ENCODE peak calls at places on chromosomes 3 and 15, in five cellular contexts. L is hepatocyte, J is neuronal stem cell, T is GM23338, E is IMR-90. W is an unnamed sample.

GRCh38 chr15:49589030-49589429 is 31.6 kb downstream of the FAM227B start:
- DNase-seq in L (no peak), J (no peak), T (no peak), E (peak), W (no peak)

GRCh38 chr3:73314182-73314951 is 252.9 kb downstream of the EBLN2 start:
- DNase-seq in L (no peak), J (no peak), T (no peak), E (no peak), W (no peak)

GRCh38 chr15:31313223-31313622 is 13.4 kb upstream of the KLF13 start:
- DNase-seq in L (no peak), J (no peak), T (no peak), E (no peak), W (no peak)

GRCh38 chr3:10238330-10238995 is 9.8 kb upstream of the TATDN2 start:
- DNase-seq in L (no peak), J (no peak), T (no peak), E (no peak), W (no peak)

GRCh38 chr15:80450811-80451321 is 46.7 kb downstream of the ARNT2 start:
- DNase-seq in L (no peak), J (no peak), T (peak), E (no peak), W (no peak)

GRCh38 chr3:149174901-149175300 is 45.5 kb downstream of the HPS3 start:
- DNase-seq in L (no peak), J (no peak), T (no peak), E (no peak), W (no peak)

GRCh38 chr3:66778107-66778506 is 220.0 kb upstream of the KBTBD8 start:
- DNase-seq in L (no peak), J (no peak), T (peak), E (no peak), W (no peak)

GRCh38 chr3:51646091-51646490 is 25.0 kb upstream of the TEX264 start:
- DNase-seq in L (no peak), J (no peak), T (no peak), E (peak), W (no peak)

GRCh38 chr3:112302881-112303761 is 9.1 kb upstream of the SLC9C1 start:
- DNase-seq in L (peak), J (peak), T (peak), E (peak), W (no peak)
- H2AFZ ChIP-seq in L (peak), J (peak), T (no peak), E (peak), W (no peak)

DNA sequence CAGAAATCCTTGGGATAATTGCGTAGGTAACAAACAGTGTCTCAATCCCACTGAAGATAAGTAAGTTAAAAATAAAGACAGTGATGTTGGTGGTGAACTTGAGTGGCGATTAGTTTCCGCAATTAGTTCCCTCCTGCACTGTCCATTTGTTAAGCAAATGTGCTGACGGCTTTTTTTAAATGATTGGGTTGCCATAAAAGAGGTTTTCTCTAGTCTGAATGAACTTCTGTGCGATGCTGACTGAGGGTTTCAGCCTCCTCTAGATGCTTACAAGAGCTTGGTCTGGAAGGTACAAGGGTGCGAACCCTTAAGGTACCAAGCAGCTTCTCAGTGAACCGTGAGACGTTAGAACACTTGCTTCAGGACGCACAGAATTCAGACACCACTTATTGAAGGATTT is 746 bp downstream of the MCTP2 start:
- DNase-seq in L (peak), J (no peak), T (peak), E (no peak), W (no peak)
- H2AFZ ChIP-seq in L (peak), J (peak), T (peak), E (peak), W (peak)

GRCh38 chr3:6844723-6845122 is 16.2 kb upstream of the GRM7 start:
- DNase-seq in L (no peak), J (no peak), T (no peak), E (no peak), W (no peak)
- H2AFZ ChIP-seq in L (no peak), J (no peak), T (no peak), E (no peak), W (no peak)

GRCh38 chr15:66369773-66370651 is 13.5 kb upstream of the TIPIN start:
- DNase-seq in L (no peak), J (no peak), T (peak), E (peak), W (peak)
- H2AFZ ChIP-seq in L (peak), J (peak), T (peak), E (peak), W (peak)

DNA sequence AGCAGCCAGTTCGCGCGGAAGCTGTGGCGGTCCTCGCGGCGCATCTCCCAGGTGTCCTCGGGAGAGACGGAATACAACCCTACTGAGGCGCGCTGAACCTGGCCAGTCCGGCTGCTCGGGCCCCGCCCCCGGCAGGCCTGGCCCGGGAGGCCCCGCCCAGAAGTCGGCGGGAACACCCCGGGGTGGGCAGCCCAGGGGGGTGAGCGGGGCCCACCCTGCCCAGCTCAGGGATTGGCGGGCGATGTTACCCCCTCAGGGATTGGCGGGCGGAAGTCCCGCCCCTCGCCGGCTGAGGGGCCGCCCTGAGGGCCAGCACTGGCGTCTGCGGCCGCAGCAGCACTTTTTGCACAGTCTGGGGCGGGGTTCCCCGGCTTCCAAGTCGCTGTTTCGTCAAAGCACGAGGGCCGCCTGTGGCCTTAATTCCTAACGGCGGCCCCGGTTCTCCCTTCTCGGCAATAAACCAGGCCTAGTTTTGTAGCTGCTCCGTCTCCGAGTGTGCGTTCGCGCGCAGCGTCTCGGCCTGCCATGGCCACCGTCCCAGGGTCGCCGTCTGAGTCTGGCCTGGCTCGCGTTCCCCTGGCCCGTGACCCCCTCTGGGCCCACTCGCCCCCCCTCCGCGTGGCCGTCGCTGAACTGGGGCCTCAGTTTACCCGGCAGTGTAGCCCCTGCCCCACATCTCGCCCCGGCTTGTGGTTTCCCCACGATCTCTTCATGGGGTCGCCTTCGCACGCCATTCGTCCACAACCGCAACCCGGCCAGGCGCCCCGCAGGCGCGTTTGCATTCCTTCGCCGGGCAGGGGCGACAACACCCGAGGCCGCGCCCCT is 30.0 kb downstream of the NBEAL2 start:
- DNase-seq in L (peak), J (peak), T (peak), E (peak), W (no peak)
- H2AFZ ChIP-seq in L (peak), J (no peak), T (peak), E (peak), W (no peak)

GRCh38 chr15:100911086-100911485 is 8.1 kb upstream of the LRRK1 start:
- DNase-seq in L (no peak), J (no peak), T (no peak), E (no peak), W (no peak)

GRCh38 chr15:100918034-100918689 is 995 bp upstream of the LRRK1 start:
- DNase-seq in L (peak), J (peak), T (peak), E (peak), W (no peak)

GRCh38 chr15:100913961-100914360 is 5.2 kb upstream of the LRRK1 start:
- DNase-seq in L (no peak), J (no peak), T (no peak), E (no peak), W (no peak)

GRCh38 chr15:100918690-100919480 is at the start of gene LRRK1:
- DNase-seq in L (peak), J (no peak), T (peak), E (peak), W (no peak)

DNA sequence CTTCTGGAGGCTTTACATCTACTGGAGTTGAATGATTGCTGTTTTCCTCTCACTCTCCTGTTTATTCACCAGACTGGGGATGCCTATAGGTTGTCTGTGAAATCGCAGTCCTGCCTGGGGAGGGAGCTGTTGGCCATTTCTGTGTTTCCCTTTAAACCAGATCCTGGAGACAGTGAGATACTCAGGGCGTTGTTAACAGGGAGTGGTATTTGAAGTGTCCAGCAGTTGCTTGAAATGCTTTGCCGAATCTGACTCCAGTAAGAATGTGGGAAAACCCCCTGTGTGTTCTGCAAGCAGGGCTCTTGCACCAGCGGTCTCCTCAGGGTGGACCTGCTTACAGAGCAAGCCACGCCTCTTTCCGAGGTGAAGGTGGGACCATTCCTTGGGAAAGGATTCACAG is 4.3 kb upstream of the LRRK1 start:
- DNase-seq in L (no peak), J (no peak), T (peak), E (peak), W (no peak)
- H2AFZ ChIP-seq in L (no peak), J (no peak), T (no peak), E (no peak), W (no peak)

DNA sequence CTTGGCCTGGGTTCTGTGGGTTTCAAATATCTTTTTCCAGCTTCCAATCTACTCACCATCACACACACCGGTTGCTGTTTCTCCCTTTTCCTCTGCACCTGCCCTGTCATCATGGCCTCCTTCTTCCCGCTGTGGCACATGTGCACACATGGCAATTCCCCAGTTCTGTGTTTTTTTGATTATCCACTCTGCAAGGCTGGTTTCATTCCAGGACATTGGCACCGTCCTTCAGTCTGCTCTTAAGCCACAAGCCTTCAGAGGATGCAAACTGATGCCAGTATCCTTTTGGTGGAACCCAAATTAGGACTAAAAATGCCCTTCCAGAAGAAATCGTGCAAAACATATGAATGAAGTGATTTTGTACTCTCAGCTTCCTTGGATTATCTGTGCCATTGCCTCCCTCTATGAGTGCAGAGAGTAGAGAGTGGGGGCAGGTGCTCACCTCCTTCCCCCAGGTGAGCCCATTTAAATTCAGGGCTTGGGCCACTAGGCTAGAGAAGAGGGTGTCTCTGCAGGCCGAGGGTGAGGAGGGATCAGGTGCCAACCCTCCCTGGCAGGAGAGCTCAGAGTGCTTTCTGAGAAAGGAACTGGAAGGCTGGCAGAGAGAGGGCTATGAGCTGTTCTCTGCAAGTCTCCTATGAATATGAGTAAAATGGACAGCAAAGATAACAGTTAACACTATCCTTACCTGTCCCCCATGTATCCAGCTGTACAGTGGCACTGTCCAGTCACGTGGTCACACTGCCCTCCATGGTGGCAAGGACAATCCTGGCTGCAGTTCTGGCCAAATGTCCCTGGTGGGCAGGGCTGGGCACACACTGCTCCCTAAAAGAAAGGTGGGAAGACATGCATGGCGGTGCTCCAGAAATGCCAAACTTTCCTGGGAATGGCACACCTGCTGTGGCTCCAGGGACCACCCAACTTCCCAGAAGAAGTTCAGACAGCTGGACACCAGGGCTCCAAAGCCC is 100.9 kb downstream of the RAB11A start:
- DNase-seq in L (no peak), J (no peak), T (no peak), E (no peak), W (no peak)
- H2AFZ ChIP-seq in L (no peak), J (no peak), T (no peak), E (no peak), W (no peak)

GRCh38 chr3:182455011-182455410 is 338.3 kb upstream of the ATP11B start:
- DNase-seq in L (no peak), J (no peak), T (no peak), E (no peak), W (no peak)

GRCh38 chr3:182450942-182451607 is 342.2 kb upstream of the ATP11B start:
- DNase-seq in L (no peak), J (no peak), T (peak), E (no peak), W (no peak)

GRCh38 chr3:182451871-182452270 is 341.4 kb upstream of the ATP11B start:
- DNase-seq in L (no peak), J (peak), T (peak), E (no peak), W (no peak)
- H2AFZ ChIP-seq in L (no peak), J (peak), T (no peak), E (no peak), W (no peak)

GRCh38 chr3:152667267-152667666 is 167.7 kb upstream of the P2RY1 start:
- DNase-seq in L (no peak), J (no peak), T (no peak), E (no peak), W (no peak)

GRCh38 chr3:152669560-152669959 is 165.4 kb upstream of the P2RY1 start:
- DNase-seq in L (no peak), J (no peak), T (no peak), E (no peak), W (no peak)

DNA sequence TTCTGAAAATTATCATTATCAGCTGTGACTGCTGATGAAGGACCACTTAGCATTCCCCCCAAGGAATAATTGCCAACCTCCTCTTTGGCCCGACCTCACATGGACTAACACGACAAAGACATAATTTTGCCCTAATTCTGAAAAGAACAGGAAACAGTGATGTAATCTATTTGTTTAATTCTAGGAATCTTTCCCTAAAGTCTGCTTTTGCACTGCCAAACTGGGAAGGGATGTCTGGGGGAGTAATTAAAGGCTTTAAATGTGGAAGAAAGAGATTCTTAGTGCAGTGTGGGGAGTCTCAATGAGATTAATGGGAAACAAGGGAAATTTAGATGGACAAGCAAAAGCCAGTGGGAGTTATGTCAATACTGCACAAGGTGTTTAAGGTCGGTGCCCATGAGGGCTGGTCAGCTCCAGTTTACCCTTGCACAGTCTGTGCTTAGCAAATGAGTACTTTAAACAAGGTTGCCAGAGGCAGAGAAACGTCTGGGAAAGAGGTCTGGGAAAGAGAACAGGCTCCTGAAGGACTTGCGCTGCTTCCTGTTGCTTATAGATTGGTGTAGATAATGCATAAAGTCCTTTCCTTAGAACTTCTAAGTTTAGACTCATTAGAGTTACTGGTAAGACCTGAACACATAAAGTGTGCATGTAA is 162.8 kb upstream of the P2RY1 start:
- DNase-seq in L (no peak), J (no peak), T (no peak), E (no peak), W (no peak)
- H2AFZ ChIP-seq in L (no peak), J (peak), T (peak), E (no peak), W (no peak)